ENCODE peak calls at places on chromosomes 2 and 18, in nine cellular contexts. X, W, Y, Q, E, D, V, T and H are unnamed samples.

GRCh38 chr2:220959391-220959802 is 612.7 kb downstream of the EPHA4 start:
- DNase-seq in T (peak; percentile 90), D (no peak), W (no peak), X (no peak), Y (peak; percentile 41), Q (no peak), V (peak; percentile 70), E (no peak), H (no peak)

GRCh38 chr2:175864131-175864728 is 137.8 kb downstream of the LNPK start:
- DNase-seq in Y (no peak), X (no peak), V (no peak), W (no peak), D (no peak), Q (no peak), E (no peak), T (no peak), H (no peak)

GRCh38 chr2:237540823-237541222 is 25.6 kb upstream of the PRLH start:
- DNase-seq in D (no peak), Y (peak; percentile 71), V (no peak), T (peak; percentile 36), W (no peak), E (peak; percentile 39), Q (peak; percentile 71), X (no peak), H (no peak)

GRCh38 chr18:26436176-26437031 is 111.9 kb downstream of the KCTD1 start:
- DNase-seq in D (no peak), Y (no peak), Q (peak; percentile 92), T (no peak), X (no peak), V (no peak), E (peak; percentile 18), W (no peak), H (no peak)

GRCh38 chr18:63022429-63023022 is 297.0 kb downstream of the BCL2 start:
- DNase-seq in D (no peak), Y (no peak), Q (no peak), V (no peak), E (no peak), W (no peak), X (no peak), T (no peak), H (no peak)

GRCh38 chr2:176745543-176746331 is 466.9 kb upstream of the HNRNPA3 start:
- DNase-seq in V (no peak), T (no peak), D (no peak), Q (no peak), Y (no peak), W (no peak), X (peak; percentile 1), E (no peak), H (no peak)

GRCh38 chr2:237723613-237724012 is 75.0 kb upstream of the RBM44 start:
- DNase-seq in Y (no peak), X (no peak), Q (peak; percentile 49), D (no peak), V (no peak), W (no peak), T (no peak), E (no peak), H (no peak)

GRCh38 chr2:119756837-119757236 is 2.9 kb upstream of the PTPN4 start:
- DNase-seq in X (no peak), Q (peak; percentile 80), E (peak; percentile 84), T (no peak), Y (peak; percentile 37), V (peak; percentile 66), D (no peak), W (no peak), H (no peak)

GRCh38 chr18:69435000-69435399 is 34.3 kb downstream of the DOK6 start:
- DNase-seq in Q (no peak), E (no peak), W (no peak), T (no peak), V (no peak), Y (no peak), D (no peak), X (no peak), H (no peak)

GRCh38 chr2:238427435-238428162 is 872 bp downstream of the ASB1 start:
- DNase-seq in Y (no peak), Q (no peak), W (no peak), V (no peak), E (no peak), T (no peak), X (no peak), D (peak; percentile 3), H (no peak)

GRCh38 chr18:59093668-59094067 is 46.0 kb upstream of the SEC11C start:
- DNase-seq in W (no peak), E (no peak), D (no peak), T (no peak), Q (no peak), X (no peak), Y (no peak), V (no peak), H (no peak)

GRCh38 chr18:30970201-30970816 is 72.2 kb downstream of the DSC3 start:
- DNase-seq in E (no peak), W (no peak), D (no peak), Q (peak; percentile 75), Y (no peak), T (peak; percentile 52), V (peak; percentile 5), X (no peak), H (peak; percentile 27)

GRCh38 chr2:61762292-61762691 is 91.6 kb downstream of the FAM161A start:
- DNase-seq in T (no peak), Y (no peak), D (peak; percentile 10), E (no peak), X (peak; percentile 31), V (no peak), W (no peak), Q (no peak), H (no peak)

GRCh38 chr2:2662037-2662846 is 331.2 kb upstream of the MYT1L start:
- DNase-seq in V (peak; percentile 62), Q (no peak), D (no peak), E (peak; percentile 62), T (peak; percentile 66), Y (peak; percentile 49), X (no peak), W (no peak), H (no peak)

GRCh38 chr18:394997-395383 is 105.5 kb downstream of the COLEC12 start:
- DNase-seq in T (no peak), Y (no peak), W (no peak), X (no peak), E (no peak), D (no peak), V (no peak), Q (no peak), H (no peak)

GRCh38 chr2:3126171-3126685 is 251.4 kb downstream of the EIPR1 start:
- DNase-seq in Y (no peak), Q (no peak), X (no peak), D (no peak), E (no peak), V (no peak), W (no peak), T (no peak), H (no peak)